ENCODE peak calls at places on chromosomes 6 and 20, in eight cellular contexts. F is colonic mucosa; D is tibial nerve; S is astrocyte; O is mucosa of descending colon; Y is heart left ventricle; R is H9; B is CD4-positive, alpha-beta memory T cell. C is an unnamed sample.

GRCh38 chr6:116206231-116206903 is 47.5 kb downstream of the TSPYL4 start:
- DNase-seq in F (no peak), D (no peak), S (peak; percentile 60), O (no peak), Y (no peak), R (no peak), B (no peak), C (no peak)

GRCh38 chr6:165729307-165729936 is 66.4 kb upstream of the PDE10A start:
- DNase-seq in F (peak; percentile 54), D (peak; percentile 43), S (no peak), O (peak; percentile 67), Y (no peak), R (no peak), B (no peak), C (no peak)

GRCh38 chr6:124955108-124955851 is 7.0 kb upstream of the RNF217 start:
- DNase-seq in F (no peak), D (no peak), S (no peak), O (no peak), Y (no peak), R (no peak), B (no peak), C (no peak)

GRCh38 chr20:49303211-49303610 is 25.4 kb upstream of the ZNFX1 start:
- DNase-seq in F (no peak), D (no peak), S (peak; percentile 89), O (no peak), Y (no peak), R (no peak), B (no peak), C (no peak)

GRCh38 chr6:84618046-84618752 is 146.2 kb downstream of the TBX18 start:
- DNase-seq in F (no peak), D (no peak), S (peak; percentile 90), O (no peak), Y (no peak), R (no peak), B (no peak), C (no peak)

GRCh38 chr6:95846652-95847051 is 169.1 kb upstream of the FUT9 start:
- DNase-seq in F (no peak), D (no peak), S (no peak), O (no peak), Y (no peak), R (no peak), B (no peak), C (no peak)

GRCh38 chr6:135604035-135604865 is 106.7 kb upstream of the AHI1 start:
- DNase-seq in F (no peak), D (no peak), S (no peak), O (no peak), Y (no peak), R (no peak), B (no peak), C (no peak)

GRCh38 chr6:32187009-32187709 is 2.8 kb downstream of the PBX2 start:
- DNase-seq in F (no peak), D (no peak), S (no peak), O (no peak), Y (no peak), R (no peak), B (no peak), C (no peak)

GRCh38 chr6:20943036-20943627 is 408.9 kb downstream of the CDKAL1 start:
- DNase-seq in F (no peak), D (no peak), S (no peak), O (no peak), Y (no peak), R (no peak), B (no peak), C (no peak)

GRCh38 chr6:4174042-4174441 is 38.7 kb upstream of the ECI2 start:
- DNase-seq in F (no peak), D (no peak), S (no peak), O (no peak), Y (no peak), R (no peak), B (no peak), C (no peak)

GRCh38 chr6:158660331-158660730 is 10.5 kb downstream of the SYTL3 start:
- DNase-seq in F (peak; percentile 63), D (no peak), S (no peak), O (peak; percentile 66), Y (no peak), R (peak; percentile 59), B (peak; percentile 70), C (no peak)

GRCh38 chr6:168638497-168639072 is 197.6 kb downstream of the SMOC2 start:
- DNase-seq in F (no peak), D (no peak), S (no peak), O (no peak), Y (no peak), R (no peak), B (no peak), C (no peak)

GRCh38 chr6:161393839-161394364 is 120.0 kb upstream of the AGPAT4 start:
- DNase-seq in F (peak; percentile 55), D (peak; percentile 75), S (peak; percentile 86), O (peak; percentile 74), Y (no peak), R (no peak), B (peak; percentile 78), C (peak; percentile 45)

GRCh38 chr6:106181664-106182418 is 95.7 kb downstream of the PRDM1 start:
- DNase-seq in F (no peak), D (no peak), S (peak; percentile 87), O (no peak), Y (no peak), R (no peak), B (no peak), C (no peak)

GRCh38 chr6:11921017-11921438 is 91.1 kb upstream of the HIVEP1 start:
- DNase-seq in F (peak; percentile 64), D (peak; percentile 34), S (peak; percentile 93), O (peak; percentile 62), Y (peak; percentile 61), R (peak; percentile 48), B (no peak), C (no peak)

GRCh38 chr6:4820704-4821276 is 44.6 kb downstream of the CDYL start:
- DNase-seq in F (no peak), D (no peak), S (peak; percentile 47), O (no peak), Y (no peak), R (no peak), B (no peak), C (no peak)

GRCh38 chr6:41427642-41428401 is 92.4 kb downstream of the NCR2 start:
- DNase-seq in F (peak; percentile 63), D (no peak), S (no peak), O (peak; percentile 64), Y (peak; percentile 68), R (peak; percentile 82), B (peak; percentile 17), C (peak; percentile 92)

GRCh38 chr6:137763861-137764260 is 103.2 kb upstream of the TNFAIP3 start:
- DNase-seq in F (no peak), D (no peak), S (no peak), O (no peak), Y (no peak), R (no peak), B (no peak), C (no peak)

GRCh38 chr6:151629791-151630190 is 136.0 kb downstream of the CCDC170 start:
- DNase-seq in F (no peak), D (no peak), S (no peak), O (no peak), Y (no peak), R (no peak), B (no peak), C (no peak)

GRCh38 chr20:9454781-9455180 is 59.6 kb upstream of the LAMP5 start:
- DNase-seq in F (no peak), D (no peak), S (no peak), O (no peak), Y (no peak), R (no peak), B (no peak), C (no peak)

GRCh38 chr6:36432151-36432633 is 10.5 kb downstream of the PXT1 start:
- DNase-seq in F (no peak), D (no peak), S (peak; percentile 67), O (no peak), Y (no peak), R (no peak), B (no peak), C (no peak)

DNA sequence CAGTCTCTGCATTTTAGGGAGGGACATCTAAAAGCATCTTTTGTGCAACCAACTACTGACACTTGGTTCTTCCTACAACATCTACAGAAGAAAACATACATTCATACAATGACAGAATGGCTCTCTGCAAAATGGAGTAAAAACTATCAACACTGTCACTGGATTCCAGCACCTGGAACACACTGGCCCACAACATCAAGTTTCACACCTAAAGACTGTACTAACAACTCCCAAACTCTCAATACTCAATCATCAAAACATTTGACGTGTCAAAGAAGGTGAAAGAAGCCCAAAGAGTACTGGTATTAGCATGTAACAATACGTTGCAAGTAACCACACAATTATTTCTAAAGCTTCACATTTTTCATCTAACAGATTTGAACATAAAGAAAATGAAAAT is 2.2 kb downstream of the CPNE1 start:
- DNase-seq in F (no peak), D (no peak), S (no peak), O (no peak), Y (no peak), R (no peak), B (no peak), C (no peak)
- H3K4me1 ChIP-seq in F (peaks cover 11% of the 10 kb centered on the region), D (peaks cover 39% of the 10 kb centered on the region), S (peaks cover 22% of the 10 kb centered on the region), O (peaks cover 30% of the 10 kb centered on the region), Y (peaks cover 66% of the 10 kb centered on the region), R (no peaks in the 10 kb centered on the region), B (peaks cover 68% of the 10 kb centered on the region), C (peaks cover 18% of the 10 kb centered on the region)

DNA sequence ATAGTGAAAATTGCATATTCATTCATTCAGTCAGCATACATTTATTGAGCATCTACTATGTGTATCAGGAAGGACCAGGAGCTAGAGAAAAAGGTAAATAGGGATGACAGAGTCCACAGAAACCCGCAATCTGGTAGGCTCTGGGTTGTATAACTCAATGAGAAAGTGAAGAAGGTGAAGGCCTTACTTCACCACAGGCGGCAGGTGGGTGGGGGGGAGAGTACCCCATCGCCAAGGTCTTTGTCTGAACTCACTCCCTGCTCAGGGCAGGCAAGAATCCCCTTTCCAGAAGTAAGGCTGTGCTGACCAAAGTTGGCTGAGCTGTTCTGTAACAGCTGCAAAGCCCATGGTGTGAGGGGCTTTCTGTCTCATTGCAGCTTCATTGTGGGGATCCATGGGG is 81.3 kb downstream of the CDH26 start:
- DNase-seq in F (no peak), D (no peak), S (no peak), O (no peak), Y (no peak), R (no peak), B (no peak), C (no peak)
- H3K4me1 ChIP-seq in F (no peaks in the 10 kb centered on the region), D (peaks cover 3% of the 10 kb centered on the region), S (no peaks in the 10 kb centered on the region), O (no peaks in the 10 kb centered on the region), Y (peaks cover 11% of the 10 kb centered on the region), R (peaks cover 3% of the 10 kb centered on the region), B (no peaks in the 10 kb centered on the region), C (no peaks in the 10 kb centered on the region)

DNA sequence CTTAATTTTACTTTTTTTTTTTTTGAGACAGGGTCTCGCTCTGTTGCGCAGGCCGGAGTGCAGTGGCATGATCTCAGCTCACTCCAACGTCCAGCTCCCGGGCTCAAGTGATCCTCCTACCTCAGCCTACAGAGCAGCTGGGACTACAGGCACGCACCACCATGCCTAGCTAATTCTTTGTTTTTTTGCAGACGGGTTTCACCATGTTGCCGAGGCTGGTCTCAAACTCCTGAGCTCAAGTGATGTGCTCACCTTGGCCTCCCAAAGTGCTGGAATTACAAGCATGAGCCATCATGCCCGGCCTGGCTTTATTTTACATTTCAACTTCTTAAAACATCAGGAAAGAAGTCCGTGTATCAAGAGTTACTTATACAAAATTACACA is 5.7 kb downstream of the OSER1 start:
- DNase-seq in F (no peak), D (no peak), S (no peak), O (no peak), Y (no peak), R (no peak), B (no peak), C (no peak)
- H3K4me1 ChIP-seq in F (no peaks in the 10 kb centered on the region), D (peaks cover 21% of the 10 kb centered on the region), S (peaks cover 28% of the 10 kb centered on the region), O (peaks cover 29% of the 10 kb centered on the region), Y (peaks cover 85% of the 10 kb centered on the region), R (no peaks in the 10 kb centered on the region), B (peaks cover 27% of the 10 kb centered on the region), C (peaks cover 43% of the 10 kb centered on the region)

GRCh38 chr20:10652660-10653191 is 21.1 kb downstream of the JAG1 start:
- DNase-seq in F (no peak), D (no peak), S (peak; percentile 19), O (no peak), Y (no peak), R (no peak), B (no peak), C (no peak)
- H3K4me1 ChIP-seq in F (peaks cover 13% of the 10 kb centered on the region), D (peaks cover 32% of the 10 kb centered on the region), S (peaks cover 75% of the 10 kb centered on the region), O (peaks cover 16% of the 10 kb centered on the region), Y (peaks cover 64% of the 10 kb centered on the region), R (peaks cover 23% of the 10 kb centered on the region), B (no peaks in the 10 kb centered on the region), C (peaks cover 44% of the 10 kb centered on the region)

C was measured in pancreas.